ENCODE peak calls at places on chromosome 13, in eight cellular contexts. One of them, this sample, is unnamed.

GRCh38 chr13:79108914-79109643 is 297.0 kb downstream of the RBM26 start:
- DNase-seq in GM13976: no peak
- DNase-seq in NCI-H524 treated with DMSO at 0.1 percent for 48 hours: peak
- DNase-seq in choroid plexus epithelial cell: no peak
- DNase-seq in spleen: no peak
- DNase-seq in OCI-LY7: no peak
- DNase-seq in left cardiac atrium: no peak
- DNase-seq in pancreas: no peak
- DNase-seq in this sample: no peak

GRCh38 chr13:24149306-24150032 is 11.1 kb upstream of the SPATA13 start:
- DNase-seq in OCI-LY7: no peak
- DNase-seq in choroid plexus epithelial cell: peak
- DNase-seq in left cardiac atrium: no peak
- DNase-seq in pancreas: no peak
- DNase-seq in GM13976: no peak
- DNase-seq in NCI-H524 treated with DMSO at 0.1 percent for 48 hours: no peak
- DNase-seq in spleen: no peak
- DNase-seq in this sample: no peak

GRCh38 chr13:49669735-49670309 is 21.5 kb downstream of the EBPL start:
- DNase-seq in pancreas: no peak
- DNase-seq in left cardiac atrium: peak
- DNase-seq in NCI-H524 treated with DMSO at 0.1 percent for 48 hours: no peak
- DNase-seq in spleen: no peak
- DNase-seq in OCI-LY7: peak
- DNase-seq in GM13976: peak
- DNase-seq in choroid plexus epithelial cell: peak
- DNase-seq in this sample: peak

GRCh38 chr13:87356314-87356713 is 314.9 kb upstream of the SLITRK5 start:
- DNase-seq in pancreas: no peak
- DNase-seq in left cardiac atrium: no peak
- DNase-seq in spleen: peak
- DNase-seq in NCI-H524 treated with DMSO at 0.1 percent for 48 hours: no peak
- DNase-seq in choroid plexus epithelial cell: no peak
- DNase-seq in GM13976: no peak
- DNase-seq in OCI-LY7: no peak
- DNase-seq in this sample: no peak

GRCh38 chr13:50679321-50679720 is 164.2 kb downstream of the DLEU7 start:
- DNase-seq in choroid plexus epithelial cell: peak
- DNase-seq in GM13976: no peak
- DNase-seq in left cardiac atrium: no peak
- DNase-seq in OCI-LY7: no peak
- DNase-seq in spleen: no peak
- DNase-seq in NCI-H524 treated with DMSO at 0.1 percent for 48 hours: no peak
- DNase-seq in pancreas: no peak
- DNase-seq in this sample: no peak

GRCh38 chr13:101267656-101268055 is 148.7 kb downstream of the NALCN start:
- DNase-seq in NCI-H524 treated with DMSO at 0.1 percent for 48 hours: no peak
- DNase-seq in spleen: no peak
- DNase-seq in OCI-LY7: no peak
- DNase-seq in GM13976: no peak
- DNase-seq in pancreas: no peak
- DNase-seq in left cardiac atrium: no peak
- DNase-seq in choroid plexus epithelial cell: no peak
- DNase-seq in this sample: no peak

GRCh38 chr13:40330950-40331349 is 335.5 kb downstream of the FOXO1 start:
- DNase-seq in pancreas: no peak
- DNase-seq in left cardiac atrium: no peak
- DNase-seq in OCI-LY7: no peak
- DNase-seq in NCI-H524 treated with DMSO at 0.1 percent for 48 hours: no peak
- DNase-seq in GM13976: no peak
- DNase-seq in spleen: no peak
- DNase-seq in choroid plexus epithelial cell: no peak
- DNase-seq in this sample: no peak

GRCh38 chr13:43758834-43759233 is 27.9 kb downstream of the ENOX1 start:
- DNase-seq in GM13976: peak
- DNase-seq in NCI-H524 treated with DMSO at 0.1 percent for 48 hours: no peak
- DNase-seq in left cardiac atrium: no peak
- DNase-seq in choroid plexus epithelial cell: no peak
- DNase-seq in OCI-LY7: no peak
- DNase-seq in spleen: no peak
- DNase-seq in pancreas: no peak
- DNase-seq in this sample: no peak

GRCh38 chr13:71797487-71797886 is 69.5 kb downstream of the DACH1 start:
- DNase-seq in pancreas: no peak
- DNase-seq in choroid plexus epithelial cell: no peak
- DNase-seq in OCI-LY7: no peak
- DNase-seq in spleen: no peak
- DNase-seq in GM13976: no peak
- DNase-seq in NCI-H524 treated with DMSO at 0.1 percent for 48 hours: peak
- DNase-seq in left cardiac atrium: no peak
- DNase-seq in this sample: no peak

GRCh38 chr13:41017744-41018582 is 1.2 kb downstream of the ELF1 start:
- DNase-seq in spleen: no peak
- DNase-seq in OCI-LY7: peak
- DNase-seq in NCI-H524 treated with DMSO at 0.1 percent for 48 hours: no peak
- DNase-seq in pancreas: no peak
- DNase-seq in GM13976: no peak
- DNase-seq in left cardiac atrium: no peak
- DNase-seq in choroid plexus epithelial cell: no peak
- DNase-seq in this sample: peak

GRCh38 chr13:20714563-20715339 is 11.3 kb downstream of the IL17D start:
- DNase-seq in OCI-LY7: no peak
- DNase-seq in NCI-H524 treated with DMSO at 0.1 percent for 48 hours: no peak
- DNase-seq in left cardiac atrium: peak
- DNase-seq in pancreas: no peak
- DNase-seq in choroid plexus epithelial cell: peak
- DNase-seq in GM13976: no peak
- DNase-seq in spleen: no peak
- DNase-seq in this sample: no peak

GRCh38 chr13:50125306-50125555 is 110.0 kb downstream of the KCNRG start:
- DNase-seq in NCI-H524 treated with DMSO at 0.1 percent for 48 hours: no peak
- DNase-seq in choroid plexus epithelial cell: no peak
- DNase-seq in pancreas: peak
- DNase-seq in GM13976: no peak
- DNase-seq in OCI-LY7: no peak
- DNase-seq in left cardiac atrium: no peak
- DNase-seq in spleen: no peak
- DNase-seq in this sample: peak

GRCh38 chr13:28408235-28408848 is 86.6 kb downstream of the FLT1 start:
- DNase-seq in OCI-LY7: no peak
- DNase-seq in left cardiac atrium: peak
- DNase-seq in spleen: peak
- DNase-seq in choroid plexus epithelial cell: peak
- DNase-seq in GM13976: no peak
- DNase-seq in pancreas: no peak
- DNase-seq in NCI-H524 treated with DMSO at 0.1 percent for 48 hours: no peak
- DNase-seq in this sample: no peak

GRCh38 chr13:101289764-101290163 is 126.5 kb downstream of the NALCN start:
- DNase-seq in spleen: no peak
- DNase-seq in pancreas: peak
- DNase-seq in NCI-H524 treated with DMSO at 0.1 percent for 48 hours: peak
- DNase-seq in OCI-LY7: peak
- DNase-seq in left cardiac atrium: no peak
- DNase-seq in choroid plexus epithelial cell: peak
- DNase-seq in GM13976: no peak
- DNase-seq in this sample: peak

GRCh38 chr13:28679628-28680027 is 20.7 kb downstream of the POMP start:
- DNase-seq in spleen: no peak
- DNase-seq in choroid plexus epithelial cell: peak
- DNase-seq in GM13976: peak
- DNase-seq in left cardiac atrium: no peak
- DNase-seq in pancreas: no peak
- DNase-seq in NCI-H524 treated with DMSO at 0.1 percent for 48 hours: no peak
- DNase-seq in OCI-LY7: no peak
- DNase-seq in this sample: peak

GRCh38 chr13:92966341-92966740 is 260.3 kb upstream of the GPC6 start:
- DNase-seq in spleen: no peak
- DNase-seq in choroid plexus epithelial cell: no peak
- DNase-seq in NCI-H524 treated with DMSO at 0.1 percent for 48 hours: no peak
- DNase-seq in OCI-LY7: no peak
- DNase-seq in pancreas: no peak
- DNase-seq in GM13976: no peak
- DNase-seq in left cardiac atrium: no peak
- DNase-seq in this sample: no peak

GRCh38 chr13:21747456-21747855 is 76.6 kb downstream of the FGF9 start:
- DNase-seq in OCI-LY7: no peak
- DNase-seq in left cardiac atrium: no peak
- DNase-seq in choroid plexus epithelial cell: no peak
- DNase-seq in NCI-H524 treated with DMSO at 0.1 percent for 48 hours: no peak
- DNase-seq in spleen: no peak
- DNase-seq in GM13976: no peak
- DNase-seq in pancreas: no peak
- DNase-seq in this sample: no peak

GRCh38 chr13:43285891-43286602 is 262.7 kb downstream of the DNAJC15 start:
- DNase-seq in GM13976: no peak
- DNase-seq in pancreas: no peak
- DNase-seq in OCI-LY7: no peak
- DNase-seq in spleen: no peak
- DNase-seq in choroid plexus epithelial cell: peak
- DNase-seq in NCI-H524 treated with DMSO at 0.1 percent for 48 hours: no peak
- DNase-seq in left cardiac atrium: no peak
- DNase-seq in this sample: no peak

GRCh38 chr13:32687275-32687674 is 101.0 kb downstream of the PDS5B start:
- DNase-seq in GM13976: no peak
- DNase-seq in spleen: no peak
- DNase-seq in choroid plexus epithelial cell: no peak
- DNase-seq in OCI-LY7: no peak
- DNase-seq in left cardiac atrium: no peak
- DNase-seq in NCI-H524 treated with DMSO at 0.1 percent for 48 hours: no peak
- DNase-seq in pancreas: no peak
- DNase-seq in this sample: no peak

GRCh38 chr13:77979721-77980377 is 61.2 kb upstream of the EDNRB start:
- DNase-seq in spleen: no peak
- DNase-seq in OCI-LY7: no peak
- DNase-seq in left cardiac atrium: no peak
- DNase-seq in GM13976: no peak
- DNase-seq in pancreas: no peak
- DNase-seq in choroid plexus epithelial cell: no peak
- DNase-seq in NCI-H524 treated with DMSO at 0.1 percent for 48 hours: no peak
- DNase-seq in this sample: no peak

GRCh38 chr13:45406421-45406820 is 11.8 kb downstream of the SLC25A30 start:
- DNase-seq in spleen: no peak
- DNase-seq in OCI-LY7: no peak
- DNase-seq in pancreas: no peak
- DNase-seq in NCI-H524 treated with DMSO at 0.1 percent for 48 hours: no peak
- DNase-seq in GM13976: no peak
- DNase-seq in choroid plexus epithelial cell: no peak
- DNase-seq in left cardiac atrium: no peak
- DNase-seq in this sample: no peak

GRCh38 chr13:54980651-54981050 is 1952.0 kb downstream of the OLFM4 start:
- DNase-seq in pancreas: no peak
- DNase-seq in OCI-LY7: no peak
- DNase-seq in GM13976: no peak
- DNase-seq in choroid plexus epithelial cell: no peak
- DNase-seq in left cardiac atrium: no peak
- DNase-seq in spleen: no peak
- DNase-seq in NCI-H524 treated with DMSO at 0.1 percent for 48 hours: no peak
- DNase-seq in this sample: no peak

GRCh38 chr13:44155422-44156293 is 218.0 kb upstream of the SERP2 start:
- DNase-seq in spleen: no peak
- DNase-seq in pancreas: peak
- DNase-seq in OCI-LY7: no peak
- DNase-seq in left cardiac atrium: peak
- DNase-seq in NCI-H524 treated with DMSO at 0.1 percent for 48 hours: no peak
- DNase-seq in GM13976: no peak
- DNase-seq in choroid plexus epithelial cell: peak
- DNase-seq in this sample: no peak

GRCh38 chr13:54373211-54373610 is 1344.6 kb downstream of the OLFM4 start:
- DNase-seq in OCI-LY7: no peak
- DNase-seq in GM13976: no peak
- DNase-seq in pancreas: no peak
- DNase-seq in NCI-H524 treated with DMSO at 0.1 percent for 48 hours: peak
- DNase-seq in choroid plexus epithelial cell: no peak
- DNase-seq in spleen: no peak
- DNase-seq in left cardiac atrium: no peak
- DNase-seq in this sample: no peak

GRCh38 chr13:20160346-20161274 is at the start of gene GJA3:
- DNase-seq in NCI-H524 treated with DMSO at 0.1 percent for 48 hours: no peak
- DNase-seq in pancreas: no peak
- DNase-seq in left cardiac atrium: peak
- DNase-seq in GM13976: peak
- DNase-seq in spleen: peak
- DNase-seq in OCI-LY7: no peak
- DNase-seq in choroid plexus epithelial cell: peak
- DNase-seq in this sample: no peak

GRCh38 chr13:49404621-49405020 is 39.2 kb downstream of the CAB39L start:
- DNase-seq in NCI-H524 treated with DMSO at 0.1 percent for 48 hours: no peak
- DNase-seq in pancreas: no peak
- DNase-seq in spleen: no peak
- DNase-seq in choroid plexus epithelial cell: no peak
- DNase-seq in left cardiac atrium: no peak
- DNase-seq in GM13976: no peak
- DNase-seq in OCI-LY7: peak
- DNase-seq in this sample: no peak

This sample was measured in NAMALWA.